ENCODE peak calls at places on chromosome 21, in five cellular contexts. W is stimulated activated CD8-positive, alpha-beta memory T cell treated with anti-CD3 and anti-CD28 coated beads, Interleukin-15, amount 100 ng/mL, for 1 hour; T is hippocampal formation; R is stimulated activated CD4-positive, alpha-beta T cell treated with anti-CD3 and anti-CD28 coated beads, Interleukin-12 subunit alpha, Interleukin-12 subunit beta, amount 100 ng/mL, for 24 hours; U is nephron progenitor cell. X is an unnamed sample.

GRCh38 chr21:15034126-15034848 is 30.5 kb downstream of the NRIP1 start:
- DNase-seq in W (no peak), T (no peak), R (no peak), U (no peak), X (peak)

GRCh38 chr21:45401916-45402900 is 2.8 kb upstream of the COL18A1 start:
- DNase-seq in W (no peak), T (no peak), R (no peak), U (no peak), X (no peak)

GRCh38 chr21:45921917-45922316 is 59.7 kb upstream of the COL6A1 start:
- DNase-seq in W (no peak), T (no peak), R (no peak), U (no peak), X (no peak)

GRCh38 chr21:16239659-16240265 is 510.0 kb downstream of the USP25 start:
- DNase-seq in W (no peak), T (no peak), R (no peak), U (no peak), X (no peak)

GRCh38 chr21:19713324-19713723 is 1284.9 kb upstream of the NCAM2 start:
- DNase-seq in W (no peak), T (no peak), R (no peak), U (no peak), X (no peak)

GRCh38 chr21:32597205-32597604 is 11.9 kb upstream of the TCP10L start:
- DNase-seq in W (no peak), T (no peak), R (no peak), U (no peak), X (peak)

GRCh38 chr21:37561941-37562919 is 195.7 kb downstream of the DYRK1A start:
- DNase-seq in W (no peak), T (no peak), R (no peak), U (no peak), X (no peak)

GRCh38 chr21:25732091-25732760 is 2.5 kb downstream of the ATP5PF start:
- DNase-seq in W (no peak), T (no peak), R (no peak), U (no peak), X (peak)

GRCh38 chr21:44696572-44696971 is 400 bp upstream of the KRTAP10-12 start:
- DNase-seq in W (no peak), T (no peak), R (no peak), U (no peak), X (no peak)

GRCh38 chr21:36135391-36136094 is 664 bp downstream of the CBR3 start:
- DNase-seq in W (no peak), T (peak), R (no peak), U (peak), X (peak)

GRCh38 chr21:40404319-40404906 is 442.5 kb downstream of the DSCAM start:
- DNase-seq in W (no peak), T (no peak), R (no peak), U (no peak), X (no peak)

GRCh38 chr21:33663241-33663640 is 20.9 kb downstream of the ITSN1 start:
- DNase-seq in W (no peak), T (no peak), R (no peak), U (no peak), X (no peak)

GRCh38 chr21:29749957-29750356 is 189.8 kb downstream of the GRIK1 start:
- DNase-seq in W (no peak), T (no peak), R (no peak), U (no peak), X (no peak)

GRCh38 chr21:15848632-15849031 is 118.8 kb downstream of the USP25 start:
- DNase-seq in W (no peak), T (no peak), R (no peak), U (no peak), X (peak)

GRCh38 chr21:41446571-41446970 is 20.5 kb downstream of the MX1 start:
- DNase-seq in W (no peak), T (no peak), R (no peak), U (no peak), X (peak)

GRCh38 chr21:39185157-39185556 is 1.9 kb upstream of the PSMG1 start:
- DNase-seq in W (no peak), T (no peak), R (no peak), U (no peak), X (no peak)

GRCh38 chr21:36456714-36457399 is 23.1 kb downstream of the CLDN14 start:
- DNase-seq in W (no peak), T (no peak), R (no peak), U (no peak), X (no peak)

GRCh38 chr21:29182674-29183073 is 52.2 kb downstream of the MAP3K7CL start:
- DNase-seq in W (no peak), T (no peak), R (no peak), U (no peak), X (no peak)

GRCh38 chr21:45226540-45227326 is 61.0 kb downstream of the POFUT2 start:
- DNase-seq in W (no peak), T (no peak), R (no peak), U (no peak), X (peak)

GRCh38 chr21:33157303-33157702 is 72.4 kb upstream of the IFNAR2 start:
- DNase-seq in W (no peak), T (no peak), R (no peak), U (peak), X (no peak)

GRCh38 chr21:28228624-28228995 is 764.1 kb downstream of the LTN1 start:
- DNase-seq in W (no peak), T (no peak), R (no peak), U (no peak), X (no peak)

GRCh38 chr21:27173052-27173451 is 206.2 kb upstream of the ADAMTS5 start:
- DNase-seq in W (no peak), T (no peak), R (no peak), U (no peak), X (no peak)

GRCh38 chr21:15508554-15508953 is 221.2 kb upstream of the USP25 start:
- DNase-seq in W (no peak), T (no peak), R (no peak), U (no peak), X (no peak)